ENCODE peak calls at places on chromosomes 3 and 15, in nine cellular contexts. One of them, this sample, is unnamed.

GRCh38 chr3:197794115-197794514 is 3.1 kb downstream of the LRCH3 start:
- DNase-seq in SK-N-SH: no peak
- DNase-seq in adrenal gland: no peak
- DNase-seq in caudate nucleus: no peak
- DNase-seq in CD8-positive, alpha-beta T cell: no peak
- DNase-seq in fibroblast of lung: no peak
- DNase-seq in GM23248: no peak
- DNase-seq in endothelial cell of umbilical vein: no peak
- DNase-seq in A549: no peak
- DNase-seq in this sample: no peak

GRCh38 chr15:77851696-77852095 is 219.0 kb upstream of the LINGO1 start:
- DNase-seq in SK-N-SH: peak; percentile 81
- DNase-seq in adrenal gland: no peak
- DNase-seq in caudate nucleus: no peak
- DNase-seq in CD8-positive, alpha-beta T cell: no peak
- DNase-seq in fibroblast of lung: no peak
- DNase-seq in GM23248: no peak
- DNase-seq in endothelial cell of umbilical vein: no peak
- DNase-seq in A549: no peak
- DNase-seq in this sample: peak; percentile 7

GRCh38 chr15:72706266-72706665 is 20.3 kb downstream of the BBS4 start:
- DNase-seq in SK-N-SH: no peak
- DNase-seq in adrenal gland: no peak
- DNase-seq in caudate nucleus: no peak
- DNase-seq in CD8-positive, alpha-beta T cell: no peak
- DNase-seq in fibroblast of lung: no peak
- DNase-seq in GM23248: no peak
- DNase-seq in endothelial cell of umbilical vein: no peak
- DNase-seq in A549: no peak
- DNase-seq in this sample: no peak

GRCh38 chr3:148773805-148774204 is 53.8 kb upstream of the CPB1 start:
- DNase-seq in SK-N-SH: no peak
- DNase-seq in adrenal gland: no peak
- DNase-seq in caudate nucleus: no peak
- DNase-seq in CD8-positive, alpha-beta T cell: no peak
- DNase-seq in fibroblast of lung: no peak
- DNase-seq in GM23248: no peak
- DNase-seq in endothelial cell of umbilical vein: no peak
- DNase-seq in A549: no peak
- DNase-seq in this sample: no peak

GRCh38 chr3:52196977-52197376 is 983 bp upstream of the ALAS1 start:
- DNase-seq in SK-N-SH: no peak
- DNase-seq in adrenal gland: no peak
- DNase-seq in caudate nucleus: no peak
- DNase-seq in CD8-positive, alpha-beta T cell: no peak
- DNase-seq in fibroblast of lung: no peak
- DNase-seq in GM23248: no peak
- DNase-seq in endothelial cell of umbilical vein: no peak
- DNase-seq in A549: no peak
- DNase-seq in this sample: no peak

GRCh38 chr15:69853572-69853971 is 244.1 kb downstream of the TLE3 start:
- DNase-seq in SK-N-SH: no peak
- DNase-seq in adrenal gland: no peak
- DNase-seq in caudate nucleus: no peak
- DNase-seq in CD8-positive, alpha-beta T cell: no peak
- DNase-seq in fibroblast of lung: peak; percentile 74
- DNase-seq in GM23248: peak; percentile 95
- DNase-seq in endothelial cell of umbilical vein: no peak
- DNase-seq in A549: peak; percentile 72
- DNase-seq in this sample: no peak

GRCh38 chr3:116614795-116615362 is 94.7 kb upstream of the TUSC7 start:
- DNase-seq in SK-N-SH: peak; percentile 13
- DNase-seq in adrenal gland: no peak
- DNase-seq in caudate nucleus: no peak
- DNase-seq in CD8-positive, alpha-beta T cell: no peak
- DNase-seq in fibroblast of lung: peak; percentile 5
- DNase-seq in GM23248: peak; percentile 26
- DNase-seq in endothelial cell of umbilical vein: no peak
- DNase-seq in A549: peak; percentile 2
- DNase-seq in this sample: no peak

GRCh38 chr3:173395073-173395411 is 2.5 kb upstream of the NLGN1 start:
- DNase-seq in SK-N-SH: no peak
- DNase-seq in adrenal gland: no peak
- DNase-seq in caudate nucleus: no peak
- DNase-seq in CD8-positive, alpha-beta T cell: no peak
- DNase-seq in fibroblast of lung: no peak
- DNase-seq in GM23248: no peak
- DNase-seq in endothelial cell of umbilical vein: peak; percentile 84
- DNase-seq in A549: no peak
- DNase-seq in this sample: no peak

GRCh38 chr3:62873672-62874397 is 1.4 kb downstream of the CADPS start:
- DNase-seq in SK-N-SH: peak; percentile 81
- DNase-seq in adrenal gland: peak; percentile 18
- DNase-seq in caudate nucleus: peak; percentile 50
- DNase-seq in CD8-positive, alpha-beta T cell: no peak
- DNase-seq in fibroblast of lung: peak; percentile 11
- DNase-seq in GM23248: peak; percentile 75
- DNase-seq in endothelial cell of umbilical vein: no peak
- DNase-seq in A549: peak; percentile 10
- DNase-seq in this sample: peak; percentile 18

GRCh38 chr3:153163349-153164008 is 1.5 kb downstream of the RAP2B start:
- DNase-seq in SK-N-SH: no peak
- DNase-seq in adrenal gland: no peak
- DNase-seq in caudate nucleus: no peak
- DNase-seq in CD8-positive, alpha-beta T cell: no peak
- DNase-seq in fibroblast of lung: peak; percentile 48
- DNase-seq in GM23248: peak; percentile 58
- DNase-seq in endothelial cell of umbilical vein: peak; percentile 51
- DNase-seq in A549: no peak
- DNase-seq in this sample: no peak
- H3K27ac ChIP-seq in SK-N-SH: peak overlapping the region; percentile 71
- H3K27ac ChIP-seq in adrenal gland: peak overlapping the region; percentile 92
- H3K27ac ChIP-seq in caudate nucleus: peak overlapping the region; percentile 59
- H3K27ac ChIP-seq in CD8-positive, alpha-beta T cell: peak overlapping the region; percentile 74
- H3K27ac ChIP-seq in fibroblast of lung: peak overlapping the region; percentile 72
- H3K27ac ChIP-seq in GM23248: peak overlapping the region; percentile 73
- H3K27ac ChIP-seq in endothelial cell of umbilical vein: peak overlapping the region; percentile 62
- H3K27ac ChIP-seq in A549: peak overlapping the region; percentile 93
- H3K27ac ChIP-seq in this sample: peak overlapping the region; percentile 50

GRCh38 chr3:37897763-37898162 is 36.1 kb downstream of the CTDSPL start:
- DNase-seq in SK-N-SH: no peak
- DNase-seq in adrenal gland: no peak
- DNase-seq in caudate nucleus: no peak
- DNase-seq in CD8-positive, alpha-beta T cell: no peak
- DNase-seq in fibroblast of lung: no peak
- DNase-seq in GM23248: no peak
- DNase-seq in endothelial cell of umbilical vein: no peak
- DNase-seq in A549: no peak
- DNase-seq in this sample: no peak
- H3K27ac ChIP-seq in SK-N-SH: no peak overlapping the region
- H3K27ac ChIP-seq in adrenal gland: no peak overlapping the region
- H3K27ac ChIP-seq in caudate nucleus: no peak overlapping the region
- H3K27ac ChIP-seq in CD8-positive, alpha-beta T cell: no peak overlapping the region
- H3K27ac ChIP-seq in fibroblast of lung: no peak overlapping the region
- H3K27ac ChIP-seq in GM23248: no peak overlapping the region
- H3K27ac ChIP-seq in endothelial cell of umbilical vein: no peak overlapping the region
- H3K27ac ChIP-seq in A549: no peak overlapping the region
- H3K27ac ChIP-seq in this sample: no peak overlapping the region

GRCh38 chr15:99165956-99166689 is 61.2 kb downstream of the SYNM start:
- DNase-seq in SK-N-SH: no peak
- DNase-seq in adrenal gland: no peak
- DNase-seq in caudate nucleus: no peak
- DNase-seq in CD8-positive, alpha-beta T cell: no peak
- DNase-seq in fibroblast of lung: no peak
- DNase-seq in GM23248: no peak
- DNase-seq in endothelial cell of umbilical vein: peak; percentile 42
- DNase-seq in A549: no peak
- DNase-seq in this sample: no peak

GRCh38 chr15:99167201-99167600 is 62.3 kb downstream of the SYNM start:
- DNase-seq in SK-N-SH: no peak
- DNase-seq in adrenal gland: no peak
- DNase-seq in caudate nucleus: no peak
- DNase-seq in CD8-positive, alpha-beta T cell: no peak
- DNase-seq in fibroblast of lung: no peak
- DNase-seq in GM23248: no peak
- DNase-seq in endothelial cell of umbilical vein: no peak
- DNase-seq in A549: no peak
- DNase-seq in this sample: no peak

GRCh38 chr15:99169769-99170311 is 65.0 kb downstream of the SYNM start:
- DNase-seq in SK-N-SH: no peak
- DNase-seq in adrenal gland: no peak
- DNase-seq in caudate nucleus: no peak
- DNase-seq in CD8-positive, alpha-beta T cell: no peak
- DNase-seq in fibroblast of lung: peak; percentile 85
- DNase-seq in GM23248: peak; percentile 76
- DNase-seq in endothelial cell of umbilical vein: no peak
- DNase-seq in A549: no peak
- DNase-seq in this sample: no peak

GRCh38 chr15:99168601-99169580 is 64.0 kb downstream of the SYNM start:
- DNase-seq in SK-N-SH: no peak
- DNase-seq in adrenal gland: no peak
- DNase-seq in caudate nucleus: no peak
- DNase-seq in CD8-positive, alpha-beta T cell: no peak
- DNase-seq in fibroblast of lung: no peak
- DNase-seq in GM23248: no peak
- DNase-seq in endothelial cell of umbilical vein: no peak
- DNase-seq in A549: no peak
- DNase-seq in this sample: no peak

GRCh38 chr15:99167640-99168039 is 62.8 kb downstream of the SYNM start:
- DNase-seq in SK-N-SH: no peak
- DNase-seq in adrenal gland: no peak
- DNase-seq in caudate nucleus: no peak
- DNase-seq in CD8-positive, alpha-beta T cell: no peak
- DNase-seq in fibroblast of lung: no peak
- DNase-seq in GM23248: no peak
- DNase-seq in endothelial cell of umbilical vein: no peak
- DNase-seq in A549: no peak
- DNase-seq in this sample: no peak
- H3K27ac ChIP-seq in SK-N-SH: no peak overlapping the region
- H3K27ac ChIP-seq in adrenal gland: no peak overlapping the region
- H3K27ac ChIP-seq in caudate nucleus: no peak overlapping the region
- H3K27ac ChIP-seq in CD8-positive, alpha-beta T cell: no peak overlapping the region
- H3K27ac ChIP-seq in fibroblast of lung: no peak overlapping the region
- H3K27ac ChIP-seq in GM23248: no peak overlapping the region
- H3K27ac ChIP-seq in endothelial cell of umbilical vein: no peak overlapping the region
- H3K27ac ChIP-seq in A549: no peak overlapping the region
- H3K27ac ChIP-seq in this sample: no peak overlapping the region

GRCh38 chr3:159765025-159765859 is 223.4 kb upstream of the IL12A start:
- DNase-seq in SK-N-SH: peak; percentile 74
- DNase-seq in adrenal gland: peak; percentile 68
- DNase-seq in caudate nucleus: no peak
- DNase-seq in CD8-positive, alpha-beta T cell: no peak
- DNase-seq in fibroblast of lung: peak; percentile 95
- DNase-seq in GM23248: peak; percentile 100
- DNase-seq in endothelial cell of umbilical vein: peak; percentile 88
- DNase-seq in A549: peak; percentile 78
- DNase-seq in this sample: peak; percentile 54
- H3K27ac ChIP-seq in SK-N-SH: peak overlapping the region; percentile 97
- H3K27ac ChIP-seq in adrenal gland: peak overlapping the region; percentile 56
- H3K27ac ChIP-seq in caudate nucleus: peak overlapping the region; percentile 87
- H3K27ac ChIP-seq in CD8-positive, alpha-beta T cell: no peak overlapping the region
- H3K27ac ChIP-seq in fibroblast of lung: peak overlapping the region; percentile 98
- H3K27ac ChIP-seq in GM23248: peak overlapping the region; percentile 94
- H3K27ac ChIP-seq in endothelial cell of umbilical vein: peak overlapping the region; percentile 83
- H3K27ac ChIP-seq in A549: peak overlapping the region; percentile 96
- H3K27ac ChIP-seq in this sample: peak overlapping the region; percentile 96

DNA sequence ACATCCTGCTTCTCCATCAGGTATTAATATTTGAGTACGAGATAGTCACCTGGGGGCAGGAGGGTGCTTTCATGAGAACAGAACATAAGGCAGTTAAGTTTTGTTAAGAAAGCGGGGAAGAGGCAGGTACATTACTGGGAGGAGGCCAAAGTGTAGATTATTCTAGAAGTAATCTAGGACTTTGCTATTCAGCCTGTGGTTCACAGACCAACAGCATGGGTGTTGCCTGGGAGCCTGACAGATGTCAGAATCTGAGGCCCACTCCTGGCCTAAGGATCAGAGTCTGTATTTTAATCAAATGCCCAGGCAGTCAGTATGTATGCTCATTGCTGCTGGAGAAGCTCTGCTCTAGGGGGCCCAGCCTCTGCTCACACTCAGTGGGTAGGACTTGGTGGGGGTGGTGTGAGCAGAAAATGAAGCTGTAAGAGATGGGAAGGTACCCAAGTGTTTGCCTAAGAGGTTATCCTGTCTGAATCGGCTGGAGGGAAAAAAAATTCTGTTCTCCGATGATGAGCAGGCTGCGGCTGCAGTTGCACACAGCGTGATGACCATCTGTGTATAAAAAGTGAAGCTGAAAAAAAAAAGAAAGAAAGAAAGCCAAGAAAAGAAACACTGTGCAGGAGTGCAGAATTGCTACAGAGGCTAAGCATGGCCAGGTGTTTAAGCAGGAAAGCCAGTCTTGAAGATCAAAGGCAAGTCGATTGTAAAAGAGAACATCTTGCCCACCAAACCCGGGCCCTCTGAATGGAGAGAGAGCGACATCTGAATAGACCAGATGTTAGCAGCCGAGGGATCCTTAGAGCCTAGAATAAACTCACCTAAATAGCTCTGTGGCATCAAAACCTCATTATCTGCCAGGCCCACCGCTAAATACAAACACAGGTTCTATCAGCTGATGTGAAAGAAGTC is 65.2 kb downstream of the EIF4E3 start:
- DNase-seq in SK-N-SH: no peak
- DNase-seq in adrenal gland: no peak
- DNase-seq in caudate nucleus: no peak
- DNase-seq in CD8-positive, alpha-beta T cell: no peak
- DNase-seq in fibroblast of lung: peak; percentile 31
- DNase-seq in GM23248: peak; percentile 24
- DNase-seq in endothelial cell of umbilical vein: no peak
- DNase-seq in A549: no peak
- DNase-seq in this sample: no peak
- H3K27ac ChIP-seq in SK-N-SH: no peak overlapping the region
- H3K27ac ChIP-seq in adrenal gland: no peak overlapping the region
- H3K27ac ChIP-seq in caudate nucleus: no peak overlapping the region
- H3K27ac ChIP-seq in CD8-positive, alpha-beta T cell: no peak overlapping the region
- H3K27ac ChIP-seq in fibroblast of lung: no peak overlapping the region
- H3K27ac ChIP-seq in GM23248: no peak overlapping the region
- H3K27ac ChIP-seq in endothelial cell of umbilical vein: no peak overlapping the region
- H3K27ac ChIP-seq in A549: no peak overlapping the region
- H3K27ac ChIP-seq in this sample: no peak overlapping the region